ENCODE peak calls at places on chromosome 4, in eight cellular contexts. A is neural crest cell; O is central memory CD4-positive, alpha-beta T cell; F is left lung; X is A172; H is HT-29; K is GM03348; M is stimulated activated CD8-positive, alpha-beta memory T cell treated with anti-CD3 and anti-CD28 coated beads, Interleukin-15, amount 100 ng/mL, for 24 hours. R is an unnamed sample.

GRCh38 chr4:73682508-73682907 is 57.9 kb upstream of the CXCL8 start:
- DNase-seq in H (peak; percentile 64), M (no peak), K (no peak), F (no peak), X (no peak), A (no peak), O (no peak), R (no peak)

GRCh38 chr4:4541040-4541631 is 712 bp downstream of the STX18 start:
- DNase-seq in K (peak; percentile 60), F (peak; percentile 54), A (no peak), X (peak; percentile 38), H (peak; percentile 74), O (no peak), M (no peak), R (no peak)

GRCh38 chr4:27010334-27010940 is 149.8 kb downstream of the STIM2 start:
- DNase-seq in O (peak; percentile 46), X (peak; percentile 46), H (peak; percentile 71), M (no peak), A (peak; percentile 43), K (peak; percentile 57), F (peak; percentile 51), R (peak; percentile 54)

GRCh38 chr4:72323227-72323626 is 245.8 kb downstream of the ADAMTS3 start:
- DNase-seq in X (no peak), F (no peak), A (no peak), K (no peak), M (no peak), O (no peak), H (no peak), R (no peak)

GRCh38 chr4:21544410-21544809 is 404.2 kb downstream of the KCNIP4 start:
- DNase-seq in M (no peak), A (no peak), F (no peak), O (no peak), K (no peak), H (no peak), X (no peak), R (no peak)

GRCh38 chr4:73730292-73730691 is 10.1 kb upstream of the CXCL8 start:
- DNase-seq in K (peak; percentile 39), X (peak; percentile 50), H (no peak), F (no peak), O (no peak), M (no peak), A (no peak), R (no peak)

GRCh38 chr4:101020956-101021355 is 326.4 kb downstream of the PPP3CA start:
- DNase-seq in H (peak; percentile 63), F (no peak), A (no peak), M (no peak), K (peak; percentile 30), X (peak; percentile 62), O (peak; percentile 30), R (no peak)

GRCh38 chr4:110411599-110412011 is 64.3 kb upstream of the ENPEP start:
- DNase-seq in O (no peak), A (peak; percentile 14), X (no peak), H (peak; percentile 58), K (no peak), F (no peak), M (no peak), R (no peak)

GRCh38 chr4:45370370-45370769 is 644.0 kb upstream of the GNPDA2 start:
- DNase-seq in A (no peak), H (no peak), K (no peak), O (no peak), X (no peak), F (no peak), M (no peak), R (no peak)

GRCh38 chr4:174847801-174848427 is 18.9 kb upstream of the GLRA3 start:
- DNase-seq in H (no peak), O (no peak), A (no peak), X (no peak), F (no peak), K (no peak), M (no peak), R (no peak)

GRCh38 chr4:88938138-88938537 is 118.8 kb downstream of the FAM13A start:
- DNase-seq in O (no peak), F (no peak), X (no peak), M (no peak), A (no peak), K (peak; percentile 71), H (no peak), R (no peak)

GRCh38 chr4:79467246-79467932 is 59.4 kb upstream of the GK2 start:
- DNase-seq in O (no peak), X (no peak), A (no peak), K (no peak), H (no peak), F (no peak), M (no peak), R (no peak)

GRCh38 chr4:97235516-97235915 is 907.8 kb downstream of the STPG2 start:
- DNase-seq in F (no peak), M (no peak), A (no peak), X (no peak), H (no peak), O (no peak), K (no peak), R (no peak)

GRCh38 chr4:142886566-142886965 is 40.5 kb upstream of the INPP4B start:
- DNase-seq in K (no peak), A (no peak), O (no peak), X (no peak), M (no peak), F (no peak), H (no peak), R (no peak)

GRCh38 chr4:98939892-98940298 is 11.0 kb upstream of the EIF4E start:
- DNase-seq in X (peak; percentile 48), K (peak; percentile 71), O (peak; percentile 12), A (peak; percentile 8), H (peak; percentile 76), F (no peak), M (no peak), R (no peak)

GRCh38 chr4:2867758-2868491 is 24.3 kb downstream of the ADD1 start:
- DNase-seq in M (no peak), F (no peak), K (peak; percentile 58), O (no peak), H (no peak), X (no peak), A (no peak), R (no peak)

GRCh38 chr4:121776610-121777401 is 11.8 kb upstream of the SMIM43 start:
- DNase-seq in A (no peak), H (no peak), M (no peak), K (no peak), X (no peak), O (no peak), F (no peak), R (no peak)

GRCh38 chr4:145527773-145528172 is 46.1 kb downstream of the SMAD1 start:
- DNase-seq in A (no peak), X (no peak), F (no peak), H (no peak), O (no peak), M (no peak), K (no peak), R (no peak)

GRCh38 chr4:171130126-171130801 is 682.9 kb upstream of the GALNTL6 start:
- DNase-seq in F (no peak), A (no peak), X (no peak), H (no peak), M (no peak), K (no peak), O (no peak), R (no peak)

GRCh38 chr4:26984896-26985295 is 124.3 kb downstream of the STIM2 start:
- DNase-seq in H (no peak), A (no peak), F (no peak), O (no peak), K (no peak), M (no peak), X (no peak), R (no peak)

GRCh38 chr4:1451752-1452122 is 45.5 kb upstream of the NKX1-1 start:
- DNase-seq in X (no peak), K (no peak), O (no peak), F (no peak), A (no peak), H (no peak), M (no peak), R (peak; percentile 7)

GRCh38 chr4:149166886-149167285 is 648.8 kb downstream of the IQCM start:
- DNase-seq in A (no peak), M (no peak), H (no peak), O (no peak), K (no peak), X (peak; percentile 44), F (no peak), R (no peak)

GRCh38 chr4:159012381-159012780 is 90.5 kb upstream of the RAPGEF2 start:
- DNase-seq in O (no peak), K (peak; percentile 54), X (peak; percentile 25), F (no peak), A (no peak), M (no peak), H (no peak), R (no peak)

GRCh38 chr4:75659512-75660031 is 13.6 kb downstream of the G3BP2 start:
- DNase-seq in K (no peak), H (no peak), F (no peak), M (no peak), O (no peak), A (no peak), X (no peak), R (no peak)

GRCh38 chr4:134282680-134283079 is 81.1 kb upstream of the PABPC4L start:
- DNase-seq in H (no peak), K (no peak), X (no peak), F (no peak), O (no peak), M (no peak), A (no peak), R (no peak)

GRCh38 chr4:108758498-108758897 is 4.4 kb downstream of the ETNPPL start:
- DNase-seq in M (no peak), O (no peak), A (no peak), H (no peak), F (no peak), X (no peak), K (no peak), R (no peak)

GRCh38 chr4:124666496-124666895 is 46.0 kb downstream of the ANKRD50 start:
- DNase-seq in O (no peak), H (no peak), A (no peak), K (no peak), F (no peak), M (no peak), X (no peak), R (no peak)